ENCODE peak calls at places on chromosomes 2 and 18, in eight cellular contexts. One of them, this sample, is unnamed.

GRCh38 chr2:112916145-112916571 is 5.2 kb downstream of the IL37 start:
- DNase-seq in KG1: no peak
- DNase-seq in osteocyte: no peak
- DNase-seq in NCI-H226: no peak
- DNase-seq in H54: no peak
- DNase-seq in activated CD4-positive, CD25-positive, alpha-beta regulatory T cell: no peak
- DNase-seq in tibial artery: no peak
- DNase-seq in DMS79 treated with DMSO at 0.1 percent for 48 hours: no peak
- DNase-seq in this sample: no peak

GRCh38 chr18:8559612-8560011 is 49.6 kb upstream of the RAB12 start:
- DNase-seq in NCI-H226: no peak
- DNase-seq in tibial artery: no peak
- DNase-seq in osteocyte: no peak
- DNase-seq in H54: no peak
- DNase-seq in KG1: no peak
- DNase-seq in activated CD4-positive, CD25-positive, alpha-beta regulatory T cell: no peak
- DNase-seq in DMS79 treated with DMSO at 0.1 percent for 48 hours: no peak
- DNase-seq in this sample: no peak

GRCh38 chr18:67432806-67433205 is 83.7 kb downstream of the DSEL start:
- DNase-seq in NCI-H226: no peak
- DNase-seq in tibial artery: no peak
- DNase-seq in DMS79 treated with DMSO at 0.1 percent for 48 hours: no peak
- DNase-seq in osteocyte: no peak
- DNase-seq in activated CD4-positive, CD25-positive, alpha-beta regulatory T cell: no peak
- DNase-seq in KG1: no peak
- DNase-seq in H54: no peak
- DNase-seq in this sample: no peak

GRCh38 chr2:26770986-26771586 is 7.0 kb downstream of the SLC35F6 start:
- DNase-seq in H54: no peak
- DNase-seq in osteocyte: no peak
- DNase-seq in NCI-H226: peak; percentile 88
- DNase-seq in activated CD4-positive, CD25-positive, alpha-beta regulatory T cell: no peak
- DNase-seq in DMS79 treated with DMSO at 0.1 percent for 48 hours: no peak
- DNase-seq in KG1: no peak
- DNase-seq in tibial artery: peak; percentile 97
- DNase-seq in this sample: peak; percentile 93

GRCh38 chr18:61833387-61833786 is 59.4 kb downstream of the RNF152 start:
- DNase-seq in activated CD4-positive, CD25-positive, alpha-beta regulatory T cell: no peak
- DNase-seq in H54: no peak
- DNase-seq in NCI-H226: no peak
- DNase-seq in KG1: peak; percentile 37
- DNase-seq in DMS79 treated with DMSO at 0.1 percent for 48 hours: peak; percentile 13
- DNase-seq in osteocyte: no peak
- DNase-seq in tibial artery: no peak
- DNase-seq in this sample: no peak

GRCh38 chr18:79926715-79927596 is 24.5 kb downstream of the SLC66A2 start:
- DNase-seq in tibial artery: peak; percentile 11
- DNase-seq in NCI-H226: no peak
- DNase-seq in DMS79 treated with DMSO at 0.1 percent for 48 hours: peak; percentile 45
- DNase-seq in H54: no peak
- DNase-seq in KG1: no peak
- DNase-seq in activated CD4-positive, CD25-positive, alpha-beta regulatory T cell: no peak
- DNase-seq in osteocyte: peak; percentile 78
- DNase-seq in this sample: peak; percentile 62

GRCh38 chr18:76450912-76451421 is 44.1 kb downstream of the ZNF516 start:
- DNase-seq in DMS79 treated with DMSO at 0.1 percent for 48 hours: no peak
- DNase-seq in osteocyte: peak; percentile 83
- DNase-seq in tibial artery: peak; percentile 64
- DNase-seq in KG1: peak; percentile 15
- DNase-seq in activated CD4-positive, CD25-positive, alpha-beta regulatory T cell: no peak
- DNase-seq in H54: no peak
- DNase-seq in NCI-H226: no peak
- DNase-seq in this sample: peak; percentile 89

GRCh38 chr2:240963376-240964220 is 34.8 kb upstream of the SNED1 start:
- DNase-seq in KG1: no peak
- DNase-seq in NCI-H226: no peak
- DNase-seq in tibial artery: peak; percentile 12
- DNase-seq in osteocyte: peak; percentile 83
- DNase-seq in activated CD4-positive, CD25-positive, alpha-beta regulatory T cell: no peak
- DNase-seq in DMS79 treated with DMSO at 0.1 percent for 48 hours: no peak
- DNase-seq in H54: no peak
- DNase-seq in this sample: peak; percentile 8

GRCh38 chr2:9311488-9311887 is 104.9 kb downstream of the ASAP2 start:
- DNase-seq in KG1: no peak
- DNase-seq in osteocyte: no peak
- DNase-seq in NCI-H226: peak; percentile 66
- DNase-seq in activated CD4-positive, CD25-positive, alpha-beta regulatory T cell: no peak
- DNase-seq in H54: peak; percentile 80
- DNase-seq in tibial artery: peak; percentile 82
- DNase-seq in DMS79 treated with DMSO at 0.1 percent for 48 hours: no peak
- DNase-seq in this sample: peak; percentile 91

GRCh38 chr2:238287702-238288649 is at the start of gene PER2:
- DNase-seq in DMS79 treated with DMSO at 0.1 percent for 48 hours: peak; percentile 5
- DNase-seq in tibial artery: peak; percentile 71
- DNase-seq in NCI-H226: peak; percentile 65
- DNase-seq in osteocyte: no peak
- DNase-seq in KG1: peak; percentile 29
- DNase-seq in H54: peak; percentile 73
- DNase-seq in activated CD4-positive, CD25-positive, alpha-beta regulatory T cell: no peak
- DNase-seq in this sample: peak; percentile 92

GRCh38 chr2:134379293-134379692 is 125.4 kb downstream of the MGAT5 start:
- DNase-seq in osteocyte: no peak
- DNase-seq in DMS79 treated with DMSO at 0.1 percent for 48 hours: no peak
- DNase-seq in H54: no peak
- DNase-seq in NCI-H226: no peak
- DNase-seq in KG1: no peak
- DNase-seq in tibial artery: no peak
- DNase-seq in activated CD4-positive, CD25-positive, alpha-beta regulatory T cell: no peak
- DNase-seq in this sample: no peak

GRCh38 chr2:11292464-11293255 is 51.8 kb downstream of the ROCK2 start:
- DNase-seq in DMS79 treated with DMSO at 0.1 percent for 48 hours: no peak
- DNase-seq in H54: no peak
- DNase-seq in tibial artery: no peak
- DNase-seq in activated CD4-positive, CD25-positive, alpha-beta regulatory T cell: no peak
- DNase-seq in osteocyte: no peak
- DNase-seq in NCI-H226: peak; percentile 12
- DNase-seq in KG1: no peak
- DNase-seq in this sample: no peak

GRCh38 chr2:241768850-241769249 is 7.8 kb upstream of the GAL3ST2 start:
- DNase-seq in activated CD4-positive, CD25-positive, alpha-beta regulatory T cell: no peak
- DNase-seq in KG1: no peak
- DNase-seq in H54: no peak
- DNase-seq in osteocyte: peak; percentile 73
- DNase-seq in tibial artery: no peak
- DNase-seq in NCI-H226: no peak
- DNase-seq in DMS79 treated with DMSO at 0.1 percent for 48 hours: no peak
- DNase-seq in this sample: peak; percentile 74

GRCh38 chr2:224843141-224843540 is 127.0 kb upstream of the CCDC195 start:
- DNase-seq in H54: no peak
- DNase-seq in tibial artery: no peak
- DNase-seq in NCI-H226: peak; percentile 47
- DNase-seq in osteocyte: no peak
- DNase-seq in KG1: no peak
- DNase-seq in DMS79 treated with DMSO at 0.1 percent for 48 hours: no peak
- DNase-seq in activated CD4-positive, CD25-positive, alpha-beta regulatory T cell: no peak
- DNase-seq in this sample: no peak

This sample was measured in lower leg skin.